ENCODE peak calls at places on chromosomes 11 and 22, in eight cellular contexts. F, J, W, I, V, C, M and O are unnamed samples.
A peak's percentile ranks its signal among the peaks of the same experiment; 100 is the strongest.

GRCh38 chr11:14258177-14258935 is 100.6 kb downstream of the RRAS2 start:
- DNase-seq in M (peak; percentile 21), F (no peak), W (peak; percentile 70), J (no peak), I (peak; percentile 28), V (no peak), C (no peak), O (peak; percentile 83)

GRCh38 chr22:29979645-29980303 is 96.8 kb downstream of the MTMR3 start:
- DNase-seq in C (peak; percentile 31), V (no peak), J (no peak), M (no peak), F (peak; percentile 41), I (no peak), W (no peak), O (no peak)

GRCh38 chr11:117064275-117064674 is 34.0 kb downstream of the SIK3 start:
- DNase-seq in W (peak; percentile 60), V (no peak), J (no peak), M (peak; percentile 24), F (no peak), I (peak; percentile 56), C (no peak), O (peak; percentile 20)

GRCh38 chr11:108220721-108221346 is 1.6 kb downstream of the NPAT start:
- DNase-seq in V (no peak), J (no peak), W (peak; percentile 28), I (peak; percentile 24), C (no peak), F (no peak), M (no peak), O (peak; percentile 18)

GRCh38 chr11:104337273-104337672 is 173.3 kb upstream of the PDGFD start:
- DNase-seq in W (peak; percentile 13), M (no peak), J (no peak), F (no peak), C (no peak), I (no peak), V (no peak), O (no peak)

GRCh38 chr22:27580311-27580897 is 221.2 kb downstream of the MN1 start:
- DNase-seq in I (no peak), V (no peak), M (no peak), J (no peak), F (no peak), C (no peak), W (no peak), O (peak; percentile 29)

GRCh38 chr22:45502215-45503070 is at the start of gene FBLN1:
- DNase-seq in F (no peak), C (no peak), J (no peak), I (no peak), V (peak; percentile 65), M (no peak), W (no peak), O (peak; percentile 52)

GRCh38 chr22:27149886-27150529 is 492.6 kb downstream of the MIAT start:
- DNase-seq in F (no peak), J (no peak), W (peak; percentile 38), I (no peak), V (no peak), M (peak; percentile 35), C (no peak), O (no peak)

GRCh38 chr22:50621491-50621880 is 6.5 kb downstream of the ARSA start:
- DNase-seq in C (peak; percentile 73), M (no peak), F (peak; percentile 63), V (no peak), I (no peak), W (no peak), J (no peak), O (peak; percentile 33)

GRCh38 chr22:49792107-49792506 is 35.6 kb downstream of the BRD1 start:
- DNase-seq in V (no peak), M (no peak), J (no peak), I (no peak), F (no peak), W (no peak), C (no peak), O (no peak)

GRCh38 chr11:62909107-62909894 is 11.9 kb downstream of the CHRM1 start:
- DNase-seq in C (no peak), F (peak; percentile 60), W (peak; percentile 85), V (no peak), J (no peak), M (peak; percentile 67), I (peak; percentile 73), O (peak; percentile 76)

GRCh38 chr11:87298155-87298554 is 260.4 kb downstream of the TMEM135 start:
- DNase-seq in W (no peak), J (no peak), F (no peak), M (no peak), C (no peak), V (no peak), I (no peak), O (no peak)

GRCh38 chr11:87301785-87302540 is 264.2 kb downstream of the TMEM135 start:
- DNase-seq in F (no peak), C (no peak), M (no peak), V (no peak), W (peak; percentile 32), I (no peak), J (no peak), O (no peak)

GRCh38 chr11:87304350-87304749 is 266.6 kb downstream of the TMEM135 start:
- DNase-seq in I (no peak), V (no peak), J (no peak), M (no peak), C (no peak), F (no peak), W (no peak), O (no peak)

GRCh38 chr11:87299041-87299481 is 261.3 kb downstream of the TMEM135 start:
- DNase-seq in F (no peak), M (no peak), I (no peak), W (no peak), V (no peak), C (no peak), J (no peak), O (peak; percentile 6)

DNA sequence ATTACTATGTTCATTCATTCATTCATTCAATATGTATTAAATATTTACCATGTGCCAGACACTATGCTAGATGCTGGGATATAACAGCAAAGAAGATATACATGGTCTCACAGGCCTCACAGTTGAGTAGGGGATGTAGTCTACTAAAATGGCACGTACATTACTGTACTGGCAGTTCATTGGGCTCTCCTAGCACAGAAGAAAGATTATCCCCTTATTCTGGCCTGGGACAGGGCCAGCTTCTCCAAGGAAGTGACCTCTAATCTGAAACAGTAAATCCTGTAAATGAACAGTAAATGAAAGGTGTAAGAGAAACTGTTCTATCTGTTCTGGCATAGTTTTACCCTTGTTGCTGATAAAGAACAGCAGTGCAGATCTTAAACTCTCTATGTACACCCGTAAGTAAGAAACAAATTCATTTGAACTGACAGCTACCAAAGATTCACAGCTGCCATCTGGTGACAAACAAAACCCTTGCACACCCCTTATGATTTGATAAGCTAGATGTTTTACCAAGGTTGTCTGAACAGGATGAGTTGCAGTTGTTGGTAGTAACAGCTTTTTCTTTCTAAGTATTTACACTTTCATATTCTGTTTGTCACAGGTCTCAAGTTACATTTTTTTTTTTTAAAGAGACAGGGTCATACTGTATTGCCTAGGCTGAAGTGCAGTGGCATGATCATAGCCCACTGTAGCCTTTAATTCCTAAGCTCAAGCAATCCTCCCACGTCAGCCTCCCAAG is 263.1 kb downstream of the TMEM135 start:
- DNase-seq in V (no peak), I (no peak), M (no peak), F (no peak), J (no peak), W (peak; percentile 29), C (no peak), O (no peak)
- TF ChIP-seq CTCF in V (no peak), I (no peak), M (no peak), F (no peak), J (no peak), W (peak; percentile 3), C (no peak), O (no peak)

GRCh38 chr11:1008001-1008400 is 28.5 kb downstream of the MUC6 start:
- DNase-seq in F (no peak), M (no peak), J (no peak), V (no peak), W (no peak), C (no peak), I (no peak), O (no peak)

GRCh38 chr11:1008781-1009180 is 27.7 kb downstream of the MUC6 start:
- DNase-seq in C (no peak), M (no peak), I (no peak), J (no peak), W (no peak), F (no peak), V (no peak), O (no peak)

GRCh38 chr11:1005913-1006312 is 30.6 kb downstream of the MUC6 start:
- DNase-seq in I (no peak), F (no peak), J (no peak), W (no peak), M (no peak), C (no peak), V (no peak), O (no peak)

GRCh38 chr11:1007279-1007678 is 29.2 kb downstream of the MUC6 start:
- DNase-seq in V (no peak), M (no peak), J (no peak), I (no peak), C (no peak), F (no peak), W (no peak), O (no peak)

DNA sequence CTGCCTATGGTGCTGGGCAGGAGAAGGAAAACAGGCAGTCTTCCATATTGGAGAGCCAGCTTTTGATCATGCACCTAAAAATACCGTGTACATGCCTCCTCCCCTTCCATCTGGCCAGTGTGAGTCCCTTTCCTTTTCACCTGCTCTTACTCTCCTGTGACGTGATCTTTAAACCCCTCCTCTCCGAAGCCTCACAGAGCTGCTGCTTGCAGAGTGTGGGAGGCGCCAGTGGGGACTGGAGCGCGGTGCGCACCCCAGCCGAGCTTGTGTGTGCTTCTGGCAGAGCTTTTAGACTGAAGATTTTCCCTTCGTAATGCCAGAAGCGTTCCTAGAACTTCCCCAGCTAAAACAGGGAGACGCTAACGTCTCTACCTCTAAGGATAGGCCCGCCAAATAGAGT is 29.8 kb downstream of the MUC6 start:
- DNase-seq in J (no peak), W (no peak), I (no peak), M (no peak), V (no peak), F (no peak), C (no peak), O (no peak)
- TF ChIP-seq CTCF in J (no peak), W (no peak), I (no peak), M (no peak), V (no peak), F (no peak), C (no peak), O (no peak)

DNA sequence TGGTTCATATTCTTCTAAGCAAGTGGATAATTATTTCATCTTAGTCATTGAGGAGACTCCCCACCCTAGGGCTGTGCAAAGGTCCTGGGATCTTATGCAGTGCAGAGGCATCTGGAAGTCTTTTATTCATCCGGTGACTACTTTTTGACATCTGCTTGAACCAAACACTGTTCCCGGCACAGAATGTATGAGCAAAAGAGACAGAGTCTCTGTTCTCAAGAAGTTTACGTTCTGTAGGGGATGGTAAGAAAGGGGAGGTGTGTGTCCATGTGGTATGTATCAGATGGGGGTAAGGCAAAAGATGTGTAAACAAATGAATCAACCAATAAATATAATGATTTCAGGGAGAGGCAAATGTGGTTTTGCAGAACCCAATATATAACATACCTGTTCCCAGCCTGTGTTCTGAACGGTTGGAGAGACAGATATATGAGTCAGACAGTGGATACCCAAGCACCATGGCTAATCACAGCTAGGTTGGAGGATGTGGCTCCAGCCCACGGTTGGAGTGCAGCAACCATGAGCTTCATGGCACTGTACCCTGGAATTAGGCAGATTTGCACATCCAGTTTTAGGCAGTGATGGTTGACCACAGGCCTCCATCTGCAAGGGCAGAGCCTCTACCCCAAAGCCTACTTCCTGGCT is 75.1 kb upstream of the CADM1 start:
- DNase-seq in M (no peak), C (no peak), J (no peak), I (no peak), V (no peak), W (no peak), F (no peak), O (no peak)
- TF ChIP-seq CTCF in M (no peak), C (no peak), J (no peak), I (no peak), V (no peak), W (no peak), F (no peak), O (no peak)

GRCh38 chr22:37259540-37260029 is 15.5 kb upstream of the RAC2 start:
- DNase-seq in C (no peak), M (peak; percentile 53), F (no peak), V (no peak), I (peak; percentile 72), W (peak; percentile 80), J (no peak), O (peak; percentile 55)
- TF ChIP-seq CTCF in C (peak; percentile 31), M (peak; percentile 81), F (peak; percentile 54), V (peak; percentile 29), I (peak; percentile 76), W (peak; percentile 82), J (peak; percentile 74), O (peak; percentile 55)